ENCODE peak calls at places on chromosome 6, in eight cellular contexts. One of them, this sample, is unnamed.

GRCh38 chr6:168985705-168986104 is 267.9 kb downstream of the THBS2 start:
- DNase-seq in HuH-7.5: no peak
- DNase-seq in amniotic stem cell: no peak
- DNase-seq in stimulated activated CD4-positive, alpha-beta T cell treated with anti-CD3 and anti-CD28 coated beads, Interleukin-4, amount 100 ng/mL, for 1 hour: no peak
- DNase-seq in activated CD8-positive, alpha-beta memory T cell treated with anti-CD3 and anti-CD28 coated beads, Interleukin-2, amount 50 U/mL, for 4 hours: no peak
- DNase-seq in C1 segment of cervical spinal cord: no peak
- DNase-seq in HTR-8/SVneo: no peak
- DNase-seq in neural progenitor cell: no peak
- DNase-seq in this sample: no peak

GRCh38 chr6:11185204-11185842 is 47.1 kb downstream of the NEDD9 start:
- DNase-seq in HuH-7.5: no peak
- DNase-seq in stimulated activated CD4-positive, alpha-beta T cell treated with anti-CD3 and anti-CD28 coated beads, Interleukin-4, amount 100 ng/mL, for 1 hour: no peak
- DNase-seq in amniotic stem cell: no peak
- DNase-seq in activated CD8-positive, alpha-beta memory T cell treated with anti-CD3 and anti-CD28 coated beads, Interleukin-2, amount 50 U/mL, for 4 hours: no peak
- DNase-seq in C1 segment of cervical spinal cord: no peak
- DNase-seq in HTR-8/SVneo: no peak
- DNase-seq in neural progenitor cell: no peak
- DNase-seq in this sample: no peak

GRCh38 chr6:119134752-119135151 is 56.3 kb upstream of the FAM184A start:
- DNase-seq in HuH-7.5: no peak
- DNase-seq in neural progenitor cell: no peak
- DNase-seq in C1 segment of cervical spinal cord: no peak
- DNase-seq in stimulated activated CD4-positive, alpha-beta T cell treated with anti-CD3 and anti-CD28 coated beads, Interleukin-4, amount 100 ng/mL, for 1 hour: no peak
- DNase-seq in HTR-8/SVneo: no peak
- DNase-seq in activated CD8-positive, alpha-beta memory T cell treated with anti-CD3 and anti-CD28 coated beads, Interleukin-2, amount 50 U/mL, for 4 hours: no peak
- DNase-seq in amniotic stem cell: no peak
- DNase-seq in this sample: no peak

GRCh38 chr6:16043171-16044142 is 85.4 kb upstream of the MYLIP start:
- DNase-seq in activated CD8-positive, alpha-beta memory T cell treated with anti-CD3 and anti-CD28 coated beads, Interleukin-2, amount 50 U/mL, for 4 hours: no peak
- DNase-seq in amniotic stem cell: no peak
- DNase-seq in stimulated activated CD4-positive, alpha-beta T cell treated with anti-CD3 and anti-CD28 coated beads, Interleukin-4, amount 100 ng/mL, for 1 hour: no peak
- DNase-seq in HTR-8/SVneo: no peak
- DNase-seq in C1 segment of cervical spinal cord: no peak
- DNase-seq in neural progenitor cell: no peak
- DNase-seq in HuH-7.5: no peak
- DNase-seq in this sample: no peak

GRCh38 chr6:37134622-37135191 is 35.2 kb upstream of the PIM1 start:
- DNase-seq in activated CD8-positive, alpha-beta memory T cell treated with anti-CD3 and anti-CD28 coated beads, Interleukin-2, amount 50 U/mL, for 4 hours: peak
- DNase-seq in neural progenitor cell: no peak
- DNase-seq in stimulated activated CD4-positive, alpha-beta T cell treated with anti-CD3 and anti-CD28 coated beads, Interleukin-4, amount 100 ng/mL, for 1 hour: no peak
- DNase-seq in HTR-8/SVneo: peak
- DNase-seq in C1 segment of cervical spinal cord: no peak
- DNase-seq in amniotic stem cell: peak
- DNase-seq in HuH-7.5: no peak
- DNase-seq in this sample: peak

GRCh38 chr6:73484438-73484837 is 22.9 kb downstream of the MTO1 start:
- DNase-seq in amniotic stem cell: no peak
- DNase-seq in HTR-8/SVneo: no peak
- DNase-seq in HuH-7.5: no peak
- DNase-seq in activated CD8-positive, alpha-beta memory T cell treated with anti-CD3 and anti-CD28 coated beads, Interleukin-2, amount 50 U/mL, for 4 hours: no peak
- DNase-seq in C1 segment of cervical spinal cord: no peak
- DNase-seq in neural progenitor cell: no peak
- DNase-seq in stimulated activated CD4-positive, alpha-beta T cell treated with anti-CD3 and anti-CD28 coated beads, Interleukin-4, amount 100 ng/mL, for 1 hour: no peak
- DNase-seq in this sample: no peak

GRCh38 chr6:76230711-76231110 is 158.2 kb upstream of the IMPG1 start:
- DNase-seq in amniotic stem cell: no peak
- DNase-seq in stimulated activated CD4-positive, alpha-beta T cell treated with anti-CD3 and anti-CD28 coated beads, Interleukin-4, amount 100 ng/mL, for 1 hour: no peak
- DNase-seq in activated CD8-positive, alpha-beta memory T cell treated with anti-CD3 and anti-CD28 coated beads, Interleukin-2, amount 50 U/mL, for 4 hours: no peak
- DNase-seq in HuH-7.5: peak
- DNase-seq in C1 segment of cervical spinal cord: no peak
- DNase-seq in neural progenitor cell: no peak
- DNase-seq in HTR-8/SVneo: no peak
- DNase-seq in this sample: no peak

GRCh38 chr6:27829453-27830211 is 82.6 kb downstream of the OR2B2 start:
- DNase-seq in HuH-7.5: no peak
- DNase-seq in activated CD8-positive, alpha-beta memory T cell treated with anti-CD3 and anti-CD28 coated beads, Interleukin-2, amount 50 U/mL, for 4 hours: no peak
- DNase-seq in amniotic stem cell: no peak
- DNase-seq in stimulated activated CD4-positive, alpha-beta T cell treated with anti-CD3 and anti-CD28 coated beads, Interleukin-4, amount 100 ng/mL, for 1 hour: no peak
- DNase-seq in neural progenitor cell: no peak
- DNase-seq in HTR-8/SVneo: no peak
- DNase-seq in C1 segment of cervical spinal cord: no peak
- DNase-seq in this sample: no peak

GRCh38 chr6:10951675-10952282 is 64.9 kb downstream of the SYCP2L start:
- DNase-seq in neural progenitor cell: peak
- DNase-seq in HTR-8/SVneo: peak
- DNase-seq in amniotic stem cell: peak
- DNase-seq in activated CD8-positive, alpha-beta memory T cell treated with anti-CD3 and anti-CD28 coated beads, Interleukin-2, amount 50 U/mL, for 4 hours: no peak
- DNase-seq in HuH-7.5: peak
- DNase-seq in stimulated activated CD4-positive, alpha-beta T cell treated with anti-CD3 and anti-CD28 coated beads, Interleukin-4, amount 100 ng/mL, for 1 hour: no peak
- DNase-seq in C1 segment of cervical spinal cord: no peak
- DNase-seq in this sample: peak

GRCh38 chr6:17984822-17985660 is 2.4 kb downstream of the KIF13A start:
- DNase-seq in amniotic stem cell: no peak
- DNase-seq in stimulated activated CD4-positive, alpha-beta T cell treated with anti-CD3 and anti-CD28 coated beads, Interleukin-4, amount 100 ng/mL, for 1 hour: no peak
- DNase-seq in C1 segment of cervical spinal cord: no peak
- DNase-seq in HTR-8/SVneo: no peak
- DNase-seq in activated CD8-positive, alpha-beta memory T cell treated with anti-CD3 and anti-CD28 coated beads, Interleukin-2, amount 50 U/mL, for 4 hours: no peak
- DNase-seq in neural progenitor cell: no peak
- DNase-seq in HuH-7.5: no peak
- DNase-seq in this sample: no peak

GRCh38 chr6:148324297-148325007 is 18.2 kb upstream of the SASH1 start:
- DNase-seq in activated CD8-positive, alpha-beta memory T cell treated with anti-CD3 and anti-CD28 coated beads, Interleukin-2, amount 50 U/mL, for 4 hours: no peak
- DNase-seq in amniotic stem cell: no peak
- DNase-seq in HuH-7.5: no peak
- DNase-seq in HTR-8/SVneo: no peak
- DNase-seq in stimulated activated CD4-positive, alpha-beta T cell treated with anti-CD3 and anti-CD28 coated beads, Interleukin-4, amount 100 ng/mL, for 1 hour: no peak
- DNase-seq in neural progenitor cell: no peak
- DNase-seq in C1 segment of cervical spinal cord: no peak
- DNase-seq in this sample: no peak

GRCh38 chr6:116465246-116465645 is 4.1 kb downstream of the CALHM6 start:
- DNase-seq in HTR-8/SVneo: no peak
- DNase-seq in HuH-7.5: no peak
- DNase-seq in amniotic stem cell: no peak
- DNase-seq in stimulated activated CD4-positive, alpha-beta T cell treated with anti-CD3 and anti-CD28 coated beads, Interleukin-4, amount 100 ng/mL, for 1 hour: no peak
- DNase-seq in C1 segment of cervical spinal cord: no peak
- DNase-seq in neural progenitor cell: no peak
- DNase-seq in activated CD8-positive, alpha-beta memory T cell treated with anti-CD3 and anti-CD28 coated beads, Interleukin-2, amount 50 U/mL, for 4 hours: no peak
- DNase-seq in this sample: no peak

GRCh38 chr6:11700118-11700718 is 78.4 kb downstream of the ADTRP start:
- DNase-seq in amniotic stem cell: peak
- DNase-seq in neural progenitor cell: peak
- DNase-seq in stimulated activated CD4-positive, alpha-beta T cell treated with anti-CD3 and anti-CD28 coated beads, Interleukin-4, amount 100 ng/mL, for 1 hour: no peak
- DNase-seq in C1 segment of cervical spinal cord: no peak
- DNase-seq in HuH-7.5: no peak
- DNase-seq in activated CD8-positive, alpha-beta memory T cell treated with anti-CD3 and anti-CD28 coated beads, Interleukin-2, amount 50 U/mL, for 4 hours: no peak
- DNase-seq in HTR-8/SVneo: peak
- DNase-seq in this sample: no peak

GRCh38 chr6:166036321-166037105 is 131.1 kb downstream of the TBXT start:
- DNase-seq in HuH-7.5: no peak
- DNase-seq in stimulated activated CD4-positive, alpha-beta T cell treated with anti-CD3 and anti-CD28 coated beads, Interleukin-4, amount 100 ng/mL, for 1 hour: no peak
- DNase-seq in HTR-8/SVneo: no peak
- DNase-seq in neural progenitor cell: no peak
- DNase-seq in amniotic stem cell: no peak
- DNase-seq in C1 segment of cervical spinal cord: no peak
- DNase-seq in activated CD8-positive, alpha-beta memory T cell treated with anti-CD3 and anti-CD28 coated beads, Interleukin-2, amount 50 U/mL, for 4 hours: no peak
- DNase-seq in this sample: no peak